ENCODE peak calls at places on chromosomes 16 and 17, in four cellular contexts. J is WTC11, Y is A549, L is HepG2. H is an unnamed sample.

GRCh38 chr16:48918520-48919258 is 308.7 kb upstream of the N4BP1 start:
- DNase-seq in J (no peak), L (no peak), Y (no peak), H (no peak)

GRCh38 chr16:72109300-72109699 is 15.7 kb downstream of the DHX38 start:
- DNase-seq in Y (no peak), J (no peak), L (no peak), H (no peak)

GRCh38 chr17:38958756-38959155 is 8.4 kb downstream of the FBXO47 start:
- DNase-seq in L (no peak), J (no peak), Y (no peak), H (no peak)

GRCh38 chr16:22968931-22969330 is 155.0 kb downstream of the HS3ST2 start:
- DNase-seq in L (no peak), Y (no peak), J (no peak), H (no peak)

GRCh38 chr16:58041628-58041955 is 16.0 kb downstream of the MMP15 start:
- DNase-seq in J (no peak), L (no peak), Y (no peak), H (no peak)

GRCh38 chr16:4183258-4184037 is 58.4 kb downstream of the SRL start:
- DNase-seq in J (peak; percentile 96), L (peak; percentile 81), Y (peak; percentile 88), H (peak; percentile 95)

GRCh38 chr16:56851671-56852400 is 13.2 kb upstream of the SLC12A3 start:
- DNase-seq in Y (no peak), L (peak; percentile 35), J (peak; percentile 40), H (no peak)

GRCh38 chr17:12959441-12959840 is 58.4 kb downstream of the ELAC2 start:
- DNase-seq in L (no peak), Y (no peak), J (no peak), H (no peak)

GRCh38 chr16:10419701-10420100 is 33.8 kb downstream of the ATF7IP2 start:
- DNase-seq in Y (no peak), J (no peak), L (no peak), H (no peak)

GRCh38 chr17:81923302-81924260 is 4.0 kb downstream of the MAFG start:
- DNase-seq in L (no peak), Y (peak; percentile 83), J (peak; percentile 68), H (peak; percentile 97)

GRCh38 chr17:42459983-42460300 is 1.3 kb downstream of the ATP6V0A1 start:
- DNase-seq in Y (no peak), J (no peak), L (no peak), H (no peak)

GRCh38 chr17:80773243-80773991 is 218.2 kb upstream of the CHMP6 start:
- DNase-seq in L (no peak), Y (no peak), J (no peak), H (no peak)

GRCh38 chr17:79812206-79812968 is 15.5 kb upstream of the CBX8 start:
- DNase-seq in J (no peak), L (no peak), Y (no peak), H (no peak)

GRCh38 chr17:6843241-6843890 is 11.8 kb upstream of the TEKT1 start:
- DNase-seq in J (no peak), L (peak; percentile 54), Y (no peak), H (peak; percentile 12)

GRCh38 chr16:86951831-86952598 is 365.2 kb downstream of the C16orf95 start:
- DNase-seq in J (no peak), Y (peak; percentile 64), L (no peak), H (no peak)

GRCh38 chr17:21010705-21011596 is 31.9 kb downstream of the USP22 start:
- DNase-seq in Y (no peak), L (no peak), J (no peak), H (no peak)

GRCh38 chr17:42979511-42980273 is at the start of gene PTGES3L:
- DNase-seq in Y (peak; percentile 57), J (peak; percentile 56), L (peak; percentile 88), H (peak; percentile 83)

GRCh38 chr17:57121308-57122042 is 36.4 kb downstream of the AKAP1 start:
- DNase-seq in L (no peak), J (peak; percentile 70), Y (peak; percentile 77), H (peak; percentile 59)

GRCh38 chr17:61399131-61400057 is at the start of gene TBX2:
- DNase-seq in J (peak; percentile 64), Y (peak; percentile 97), L (peak; percentile 80), H (no peak)

GRCh38 chr17:67865438-67865837 is 40.1 kb downstream of the BPTF start:
- DNase-seq in Y (no peak), L (no peak), J (no peak), H (no peak)

GRCh38 chr16:12113581-12114375 is 137.2 kb downstream of the SNX29 start:
- DNase-seq in L (no peak), J (no peak), Y (no peak), H (no peak)

GRCh38 chr17:28317965-28318758 is 838 bp upstream of the TMEM97 start:
- DNase-seq in J (peak; percentile 44), Y (no peak), L (no peak), H (peak; percentile 61)

GRCh38 chr17:81902023-81902652 is at the start of gene NPB:
- DNase-seq in Y (no peak), L (no peak), J (peak; percentile 42), H (peak; percentile 65)

GRCh38 chr16:56950881-56951771 is 10.6 kb upstream of the CETP start:
- DNase-seq in Y (peak; percentile 60), J (peak; percentile 72), L (peak; percentile 61), H (peak; percentile 71)

GRCh38 chr17:47225436-47225858 is 16.3 kb downstream of the MYL4 start:
- DNase-seq in L (peak; percentile 45), Y (no peak), J (no peak), H (no peak)

GRCh38 chr16:77169650-77170236 is 21.2 kb upstream of the MON1B start:
- DNase-seq in Y (peak; percentile 33), L (peak; percentile 52), J (peak; percentile 70), H (peak; percentile 58)

GRCh38 chr17:57915980-57916757 is 39.0 kb downstream of the CUEDC1 start:
- DNase-seq in Y (no peak), J (peak; percentile 55), L (no peak), H (no peak)

GRCh38 chr16:25585526-25585925 is 106.2 kb upstream of the HS3ST4 start:
- DNase-seq in J (no peak), Y (no peak), L (no peak), H (no peak)

GRCh38 chr16:69005641-69006355 is 99.7 kb upstream of the HAS3 start:
- DNase-seq in L (no peak), Y (no peak), J (no peak), H (no peak)

GRCh38 chr16:62035115-62036092 is 834 bp downstream of the CDH8 start:
- DNase-seq in Y (no peak), L (no peak), J (peak; percentile 73), H (no peak)

GRCh38 chr17:37737081-37737480 is 7.8 kb downstream of the HNF1B start:
- DNase-seq in J (no peak), Y (peak; percentile 41), L (peak; percentile 36), H (no peak)

GRCh38 chr17:13635951-13636350 is 34.2 kb upstream of the HS3ST3A1 start:
- DNase-seq in Y (no peak), J (no peak), L (no peak), H (no peak)

GRCh38 chr17:74919440-74920305 is 3.4 kb downstream of the USH1G start:
- DNase-seq in L (peak; percentile 64), Y (peak; percentile 94), J (peak; percentile 65), H (peak; percentile 57)

GRCh38 chr17:21500064-21500463 is 123.9 kb downstream of the KCNJ12 start:
- DNase-seq in J (no peak), Y (no peak), L (no peak), H (no peak)

GRCh38 chr16:9159839-9160550 is 68.6 kb downstream of the HAPSTR1 start:
- DNase-seq in L (peak; percentile 67), J (peak; percentile 87), Y (peak; percentile 62), H (peak; percentile 72)

GRCh38 chr17:7850118-7850504 is 4.8 kb upstream of the TMEM88 start:
- DNase-seq in J (no peak), Y (no peak), L (no peak), H (no peak)

GRCh38 chr16:86988920-86989715 is 328.1 kb downstream of the C16orf95 start:
- DNase-seq in L (no peak), J (no peak), Y (no peak), H (no peak)

GRCh38 chr17:3919123-3919624 is 2.9 kb upstream of the P2RX1 start:
- DNase-seq in Y (no peak), L (no peak), J (no peak), H (no peak)

GRCh38 chr17:3918372-3919122 is 2.3 kb upstream of the P2RX1 start:
- DNase-seq in J (no peak), L (no peak), Y (no peak), H (peak; percentile 40)

GRCh38 chr17:3916825-3917224 is 560 bp upstream of the P2RX1 start:
- DNase-seq in J (no peak), L (no peak), Y (no peak), H (no peak)

GRCh38 chr17:3916013-3916696 is at the start of gene P2RX1:
- DNase-seq in L (no peak), Y (no peak), J (no peak), H (peak; percentile 81)

GRCh38 chr17:3917391-3917931 is 1.2 kb upstream of the P2RX1 start:
- DNase-seq in Y (no peak), L (no peak), J (no peak), H (peak; percentile 80)
- TF ChIP-seq HMGXB4 in Y (no peak), L (no peak), J (no peak), H (no peak)

DNA sequence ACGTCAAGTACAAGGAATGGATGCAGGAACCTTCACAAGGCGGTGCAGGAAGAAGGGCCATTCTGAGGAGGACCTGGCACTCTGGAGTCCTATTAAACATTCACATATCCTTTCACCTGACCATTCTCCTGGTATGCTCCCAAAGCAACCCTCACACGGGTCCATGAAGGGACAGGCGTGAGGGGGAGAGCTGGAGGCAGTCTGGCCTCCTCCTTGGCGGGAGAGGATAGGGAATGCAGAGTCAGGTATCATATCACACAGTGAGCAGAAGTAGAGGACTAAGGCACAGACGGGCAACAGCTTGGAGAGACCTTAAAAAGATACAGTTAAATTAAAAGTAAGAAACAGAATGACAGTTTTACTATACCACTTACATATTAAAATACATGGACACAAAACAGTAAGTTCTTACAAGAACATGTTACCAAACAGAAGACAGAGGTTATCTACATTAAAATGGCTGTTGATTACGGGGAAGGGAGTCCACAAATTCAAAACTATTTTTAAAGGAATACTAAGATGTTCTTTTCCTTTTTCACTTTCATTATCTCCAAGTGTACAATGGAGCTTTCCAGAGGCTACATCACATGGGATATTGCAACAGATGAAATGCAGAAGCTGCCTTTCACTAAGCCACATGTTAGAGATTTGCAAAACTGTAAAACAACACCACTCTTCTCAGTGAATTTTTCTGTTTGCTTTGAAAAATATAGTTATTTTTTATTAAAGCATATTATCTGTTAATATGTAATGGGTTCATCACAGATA is 53.8 kb downstream of the XPO6 start:
- DNase-seq in J (no peak), L (no peak), Y (no peak), H (no peak)
- TF ChIP-seq HMGXB4 in J (no peak), L (no peak), Y (no peak), H (no peak)

GRCh38 chr17:142876-143784 is 5.8 kb downstream of the SCGB1C2 start:
- DNase-seq in L (no peak), Y (no peak), J (no peak), H (no peak)
- TF ChIP-seq HMGXB4 in L (no peak), Y (no peak), J (no peak), H (no peak)

GRCh38 chr16:85227924-85228462 is 115.7 kb upstream of the CIBAR2 start:
- DNase-seq in L (no peak), Y (no peak), J (peak; percentile 53), H (peak; percentile 55)
- TF ChIP-seq HMGXB4 in L (no peak), Y (no peak), J (no peak), H (no peak)

GRCh38 chr16:19908921-19909320 is 24.3 kb upstream of the GPRC5B start:
- DNase-seq in Y (no peak), J (no peak), L (no peak), H (no peak)
- TF ChIP-seq HMGXB4 in Y (no peak), J (no peak), L (no peak), H (no peak)